ENCODE peak calls at places on chromosomes 3 and 15, in six cellular contexts. E is activated CD4-positive, alpha-beta T cell treated with anti-CD3 and anti-CD28 coated beads, Interleukin-2, amount 10 ng/mL, durations not matched to agents 24 days and 14 days; Z is A673; O is anterior cingulate cortex; M is activated CD8-positive, alpha-beta memory T cell treated with anti-CD3 and anti-CD28 coated beads, Interleukin-2, amount 50 U/mL, for 4 hours; F is stimulated activated CD8-positive, alpha-beta memory T cell treated with anti-CD3 and anti-CD28 coated beads, Interleukin-15, amount 100 ng/mL, for 1 hour. K is an unnamed sample.

GRCh38 chr3:103126111-103126510 is 691.3 kb downstream of the ZPLD1 start:
- DNase-seq in M (no peak), O (no peak), F (no peak), E (no peak), Z (peak), K (no peak)

GRCh38 chr15:60384052-60384451 is 13.7 kb downstream of the ANXA2 start:
- DNase-seq in F (no peak), Z (no peak), M (no peak), E (no peak), O (no peak), K (no peak)

GRCh38 chr15:62957130-62957529 is 85.4 kb upstream of the TPM1 start:
- DNase-seq in F (no peak), Z (no peak), O (no peak), E (no peak), M (no peak), K (no peak)

GRCh38 chr3:12170207-12170606 is 11.5 kb upstream of the TIMP4 start:
- DNase-seq in O (no peak), M (no peak), F (no peak), E (no peak), Z (no peak), K (no peak)

GRCh38 chr3:196694941-196695848 is 16.9 kb downstream of the CEP19 start:
- DNase-seq in E (peak), Z (no peak), F (no peak), M (peak), O (no peak), K (no peak)

GRCh38 chr15:90024406-90024805 is 23.3 kb downstream of the ZNF710 start:
- DNase-seq in F (no peak), O (no peak), Z (no peak), M (no peak), E (no peak), K (no peak)

GRCh38 chr3:189188466-189188865 is 16.7 kb downstream of the TPRG1 start:
- DNase-seq in E (no peak), Z (no peak), F (no peak), M (no peak), O (no peak), K (no peak)

GRCh38 chr3:127238602-127239001 is 45.7 kb downstream of the PRR23E start:
- DNase-seq in E (no peak), M (no peak), F (no peak), O (no peak), Z (no peak), K (no peak)

GRCh38 chr3:15405448-15406050 is 21.8 kb downstream of the METTL6 start:
- DNase-seq in F (no peak), O (peak), M (no peak), E (peak), Z (peak), K (no peak)

GRCh38 chr3:3127432-3128010 is 781 bp downstream of the TRNT1 start:
- DNase-seq in E (peak), F (no peak), O (no peak), M (peak), Z (peak), K (no peak)

GRCh38 chr15:76961277-76962010 is 29.9 kb downstream of the RCN2 start:
- DNase-seq in O (no peak), F (no peak), M (no peak), E (no peak), Z (no peak), K (no peak)

GRCh38 chr15:52558196-52558595 is 10.6 kb downstream of the ARPP19 start:
- DNase-seq in E (peak), F (no peak), O (no peak), Z (no peak), M (peak), K (no peak)

GRCh38 chr3:44132061-44132460 is 109.6 kb upstream of the TOPAZ1 start:
- DNase-seq in O (no peak), F (no peak), Z (no peak), E (no peak), M (no peak), K (no peak)

GRCh38 chr3:37836589-37836988 is 25.1 kb upstream of the CTDSPL start:
- DNase-seq in Z (no peak), M (no peak), F (no peak), O (no peak), E (no peak), K (no peak)

K was measured in activated naive CD8-positive, alpha-beta T cell treated with anti-CD3 and anti-CD28 coated beads, Interleukin-2, amount 50 U/mL, for 16 hours.